ENCODE peak calls at places on chromosomes 3 and 15, in six cellular contexts. E is stimulated activated naive CD8-positive, alpha-beta T cell treated with anti-CD3 and anti-CD28 coated beads, Interleukin-15, amount 100 ng/mL, for 72 hours; S is mucosa of gallbladder; Z is NCI-H1092 treated with DMSO at 0.1 percent for 48 hours; N is AG08396; T is brain microvascular endothelial cell. Y is an unnamed sample.

GRCh38 chr3:197487911-197488391 is 67.8 kb downstream of the BDH1 start:
- DNase-seq in E (no peak), S (peak), Z (peak), N (peak), T (peak), Y (peak)

GRCh38 chr3:42539871-42540714 is 37.6 kb downstream of the VIPR1 start:
- DNase-seq in E (peak), S (peak), Z (no peak), N (peak), T (no peak), Y (peak)

GRCh38 chr3:126679318-126679751 is 24.4 kb upstream of the TXNRD3 start:
- DNase-seq in E (peak), S (peak), Z (peak), N (peak), T (peak), Y (peak)

GRCh38 chr3:128174645-128175590 is 21.6 kb downstream of the EEFSEC start:
- DNase-seq in E (no peak), S (no peak), Z (no peak), N (no peak), T (no peak), Y (no peak)

GRCh38 chr15:48355377-48355776 is 24.1 kb downstream of the DUT start:
- DNase-seq in E (no peak), S (no peak), Z (no peak), N (peak), T (peak), Y (peak)

GRCh38 chr3:170804095-170804494 is 65.9 kb downstream of the RPL22L1 start:
- DNase-seq in E (no peak), S (no peak), Z (no peak), N (no peak), T (no peak), Y (no peak)

GRCh38 chr15:91881551-91882297 is 28.2 kb downstream of the SLCO3A1 start:
- DNase-seq in E (no peak), S (no peak), Z (no peak), N (no peak), T (no peak), Y (no peak)

GRCh38 chr15:66907826-66908502 is 157.4 kb upstream of the SMAD3 start:
- DNase-seq in E (no peak), S (peak), Z (no peak), N (peak), T (no peak), Y (peak)

Y was measured in hepatocyte.